ENCODE peak calls at places on chromosomes 7 and 10, in six cellular contexts. G is H1, K is SK-N-SH, A is K562, Q is upper lobe of left lung, X is GM12878. N is an unnamed sample.
A peak's percentile ranks its signal among the peaks of the same experiment; 100 is the strongest.

GRCh38 chr7:43535810-43536585 is 46.9 kb upstream of the STK17A start:
- DNase-seq in X (no peak), A (no peak), K (no peak), Q (no peak), G (no peak), N (no peak)

GRCh38 chr10:48814933-48815332 is 124.7 kb downstream of the LRRC18 start:
- DNase-seq in X (no peak), Q (no peak), G (no peak), A (no peak), K (no peak), N (no peak)

GRCh38 chr7:155670521-155670920 is 26.1 kb downstream of the RBM33 start:
- DNase-seq in Q (no peak), X (no peak), A (no peak), K (no peak), G (no peak), N (no peak)

GRCh38 chr10:78966182-78966787 is 102.5 kb upstream of the ZMIZ1 start:
- DNase-seq in Q (no peak), X (no peak), K (no peak), G (no peak), A (no peak), N (no peak)

GRCh38 chr7:16051561-16052280 is 365.2 kb upstream of the MEOX2 start:
- DNase-seq in Q (no peak), G (no peak), A (no peak), X (no peak), K (no peak), N (no peak)

GRCh38 chr7:94062372-94062771 is 58.2 kb upstream of the BET1 start:
- DNase-seq in K (no peak), Q (no peak), G (no peak), X (no peak), A (no peak), N (no peak)

GRCh38 chr10:97844672-97845071 is 5.0 kb upstream of the GOLGA7B start:
- DNase-seq in A (no peak), X (no peak), G (no peak), Q (no peak), K (no peak), N (no peak)

GRCh38 chr10:19592276-19592675 is 224.0 kb upstream of the PLXDC2 start:
- DNase-seq in Q (no peak), G (no peak), K (no peak), A (no peak), X (no peak), N (no peak)

GRCh38 chr10:24360286-24361127 is 151.6 kb downstream of the KIAA1217 start:
- DNase-seq in X (no peak), A (peak; percentile 48), K (peak; percentile 68), Q (peak; percentile 70), G (no peak), N (peak; percentile 73)

GRCh38 chr10:70830185-70830584 is 14.4 kb downstream of the SGPL1 start:
- DNase-seq in Q (no peak), X (no peak), K (no peak), A (no peak), G (no peak), N (no peak)

GRCh38 chr7:155348806-155349205 is 51.1 kb downstream of the INSIG1 start:
- DNase-seq in G (no peak), A (no peak), X (no peak), K (peak; percentile 41), Q (no peak), N (no peak)

GRCh38 chr7:30713397-30713796 is 31.1 kb upstream of the CRHR2 start:
- DNase-seq in X (no peak), G (no peak), Q (no peak), K (no peak), A (no peak), N (no peak)

GRCh38 chr7:147829021-147829420 is 761.5 kb upstream of the C7orf33 start:
- DNase-seq in Q (no peak), G (no peak), X (no peak), K (no peak), A (no peak), N (no peak)

GRCh38 chr7:139571651-139572050 is 48.2 kb downstream of the CLEC2L start:
- DNase-seq in X (no peak), G (no peak), K (no peak), Q (no peak), A (no peak), N (no peak)

GRCh38 chr10:86688398-86688921 is 20.1 kb downstream of the LDB3 start:
- DNase-seq in A (peak; percentile 68), K (peak; percentile 82), G (peak; percentile 54), X (no peak), Q (peak; percentile 65), N (peak; percentile 63)

GRCh38 chr10:124298891-124299290 is 119.8 kb downstream of the OAT start:
- DNase-seq in X (no peak), A (no peak), Q (no peak), K (no peak), G (no peak), N (no peak)

GRCh38 chr10:71006497-71006896 is 118.1 kb upstream of the PCBD1 start:
- DNase-seq in A (no peak), G (no peak), K (no peak), Q (no peak), X (no peak), N (no peak)

GRCh38 chr7:128815289-128815938 is 14.8 kb upstream of the FLNC start:
- DNase-seq in K (no peak), G (no peak), Q (no peak), X (no peak), A (peak; percentile 62), N (no peak)

GRCh38 chr10:103739039-103739764 is 116.2 kb downstream of the SH3PXD2A start:
- DNase-seq in Q (no peak), K (no peak), X (no peak), A (no peak), G (no peak), N (peak; percentile 40)

GRCh38 chr7:104883718-104884452 is 130.1 kb upstream of the KMT2E start:
- DNase-seq in X (peak; percentile 61), G (peak; percentile 68), K (peak; percentile 84), Q (peak; percentile 89), A (peak; percentile 90), N (peak; percentile 94)

GRCh38 chr7:134153493-134154093 is 26.5 kb downstream of the LRGUK start:
- DNase-seq in X (no peak), K (no peak), A (no peak), Q (no peak), G (no peak), N (no peak)

GRCh38 chr10:24150853-24151252 is 58.1 kb upstream of the KIAA1217 start:
- DNase-seq in G (no peak), Q (no peak), X (no peak), K (no peak), A (no peak), N (no peak)

GRCh38 chr10:89503633-89504345 is 31.6 kb downstream of the SLC16A12 start:
- DNase-seq in G (no peak), A (no peak), Q (no peak), K (no peak), X (no peak), N (no peak)

GRCh38 chr7:34207810-34208209 is 302.5 kb downstream of the BMPER start:
- DNase-seq in Q (no peak), A (no peak), X (no peak), K (no peak), G (no peak), N (no peak)

GRCh38 chr7:149838224-149838991 is at the start of gene ZNF862:
- DNase-seq in X (peak; percentile 90), G (peak; percentile 96), Q (peak; percentile 100), A (peak; percentile 100), K (peak; percentile 100), N (peak; percentile 98)
- TF ChIP-seq EP300 in X (no peak), G (no peak), Q (no peak), A (peak; percentile 8), K (peak; percentile 23), N (no peak)

GRCh38 chr10:92241158-92241500 is 49.7 kb downstream of the CPEB3 start:
- DNase-seq in K (peak; percentile 34), X (no peak), Q (peak; percentile 24), A (peak; percentile 26), G (no peak), N (peak; percentile 24)

GRCh38 chr10:92242380-92242779 is 48.5 kb downstream of the CPEB3 start:
- DNase-seq in G (no peak), K (no peak), X (no peak), A (no peak), Q (no peak), N (no peak)

GRCh38 chr10:92240289-92241157 is 50.4 kb downstream of the CPEB3 start:
- DNase-seq in G (no peak), K (peak; percentile 76), A (peak; percentile 50), X (peak; percentile 53), Q (peak; percentile 75), N (peak; percentile 78)

GRCh38 chr10:92242910-92243671 is 47.8 kb downstream of the CPEB3 start:
- DNase-seq in Q (peak; percentile 77), K (peak; percentile 74), G (no peak), A (peak; percentile 48), X (no peak), N (peak; percentile 66)

GRCh38 chr10:92241501-92241900 is 49.4 kb downstream of the CPEB3 start:
- DNase-seq in K (no peak), G (no peak), X (no peak), Q (no peak), A (no peak), N (no peak)
- TF ChIP-seq POLR2AphosphoS5 in K (no peak), G (no peak), X (no peak), Q (no peak), A (no peak), N (no peak)

GRCh38 chr7:99557196-99557607 is 1.2 kb upstream of the ZNF655 start:
- DNase-seq in X (no peak), Q (no peak), A (no peak), G (no peak), K (no peak), N (no peak)
- H3K4me3 ChIP-seq in X (peak overlapping the region; percentile 100), Q (peak overlapping the region; percentile 80), A (peak overlapping the region; percentile 88), G (peak overlapping the region; percentile 99), K (peak overlapping the region; percentile 88), N (peak overlapping the region; percentile 81)

GRCh38 chr10:72615985-72616384 is 9.9 kb downstream of the MICU1 start:
- DNase-seq in X (no peak), G (no peak), K (no peak), A (no peak), Q (no peak), N (no peak)
- TF ChIP-seq EP300 in X (no peak), G (no peak), K (no peak), A (no peak), Q (no peak), N (no peak)

N was measured in transverse colon.